ENCODE peak calls at places on chromosome 22, in ten cellular contexts. One of them, this sample, is unnamed.

GRCh38 chr22:26321469-26321913 is 107.6 kb upstream of the ASPHD2 start:
- DNase-seq in ovary: no peak
- DNase-seq in right lobe of liver: no peak
- DNase-seq in sigmoid colon: peak; percentile 82
- DNase-seq in fibroblast of mammary gland: peak; percentile 64
- DNase-seq in choroid plexus epithelial cell: no peak
- DNase-seq in thoracic aorta: no peak
- DNase-seq in RWPE2: no peak
- DNase-seq in cardiac muscle cell: no peak
- DNase-seq in kidney epithelial cell: no peak
- DNase-seq in this sample: peak; percentile 17

GRCh38 chr22:26103023-26103422 is 66.2 kb upstream of the SEZ6L start:
- DNase-seq in ovary: no peak
- DNase-seq in right lobe of liver: no peak
- DNase-seq in sigmoid colon: no peak
- DNase-seq in fibroblast of mammary gland: no peak
- DNase-seq in choroid plexus epithelial cell: no peak
- DNase-seq in thoracic aorta: no peak
- DNase-seq in RWPE2: no peak
- DNase-seq in cardiac muscle cell: no peak
- DNase-seq in kidney epithelial cell: no peak
- DNase-seq in this sample: no peak

GRCh38 chr22:31020334-31020733 is 51.3 kb downstream of the TUG1 start:
- DNase-seq in ovary: no peak
- DNase-seq in right lobe of liver: no peak
- DNase-seq in sigmoid colon: no peak
- DNase-seq in fibroblast of mammary gland: no peak
- DNase-seq in choroid plexus epithelial cell: no peak
- DNase-seq in thoracic aorta: no peak
- DNase-seq in RWPE2: no peak
- DNase-seq in cardiac muscle cell: no peak
- DNase-seq in kidney epithelial cell: no peak
- DNase-seq in this sample: no peak

GRCh38 chr22:27591060-27591459 is 210.5 kb downstream of the MN1 start:
- DNase-seq in ovary: no peak
- DNase-seq in right lobe of liver: no peak
- DNase-seq in sigmoid colon: no peak
- DNase-seq in fibroblast of mammary gland: no peak
- DNase-seq in choroid plexus epithelial cell: no peak
- DNase-seq in thoracic aorta: no peak
- DNase-seq in RWPE2: no peak
- DNase-seq in cardiac muscle cell: peak; percentile 30
- DNase-seq in kidney epithelial cell: no peak
- DNase-seq in this sample: no peak

GRCh38 chr22:30826670-30827355 is 132.1 kb downstream of the OSBP2 start:
- DNase-seq in ovary: no peak
- DNase-seq in right lobe of liver: no peak
- DNase-seq in sigmoid colon: no peak
- DNase-seq in fibroblast of mammary gland: no peak
- DNase-seq in choroid plexus epithelial cell: no peak
- DNase-seq in thoracic aorta: no peak
- DNase-seq in RWPE2: no peak
- DNase-seq in cardiac muscle cell: no peak
- DNase-seq in kidney epithelial cell: no peak
- DNase-seq in this sample: no peak

GRCh38 chr22:37054078-37054440 is 2.5 kb downstream of the KCTD17 start:
- DNase-seq in ovary: no peak
- DNase-seq in right lobe of liver: no peak
- DNase-seq in sigmoid colon: no peak
- DNase-seq in fibroblast of mammary gland: no peak
- DNase-seq in choroid plexus epithelial cell: no peak
- DNase-seq in thoracic aorta: no peak
- DNase-seq in RWPE2: no peak
- DNase-seq in cardiac muscle cell: no peak
- DNase-seq in kidney epithelial cell: no peak
- DNase-seq in this sample: no peak

GRCh38 chr22:40951795-40952602 is 821 bp downstream of the RBX1 start:
- DNase-seq in ovary: no peak
- DNase-seq in right lobe of liver: no peak
- DNase-seq in sigmoid colon: no peak
- DNase-seq in fibroblast of mammary gland: no peak
- DNase-seq in choroid plexus epithelial cell: no peak
- DNase-seq in thoracic aorta: no peak
- DNase-seq in RWPE2: no peak
- DNase-seq in cardiac muscle cell: no peak
- DNase-seq in kidney epithelial cell: no peak
- DNase-seq in this sample: no peak

GRCh38 chr22:17135153-17135760 is 14.1 kb upstream of the TMEM121B start:
- DNase-seq in ovary: no peak
- DNase-seq in right lobe of liver: no peak
- DNase-seq in sigmoid colon: peak; percentile 46
- DNase-seq in fibroblast of mammary gland: no peak
- DNase-seq in choroid plexus epithelial cell: no peak
- DNase-seq in thoracic aorta: no peak
- DNase-seq in RWPE2: no peak
- DNase-seq in cardiac muscle cell: no peak
- DNase-seq in kidney epithelial cell: no peak
- DNase-seq in this sample: no peak

GRCh38 chr22:30452861-30453260 is 19.0 kb downstream of the SEC14L3 start:
- DNase-seq in ovary: no peak
- DNase-seq in right lobe of liver: no peak
- DNase-seq in sigmoid colon: no peak
- DNase-seq in fibroblast of mammary gland: no peak
- DNase-seq in choroid plexus epithelial cell: no peak
- DNase-seq in thoracic aorta: no peak
- DNase-seq in RWPE2: no peak
- DNase-seq in cardiac muscle cell: no peak
- DNase-seq in kidney epithelial cell: no peak
- DNase-seq in this sample: no peak

DNA sequence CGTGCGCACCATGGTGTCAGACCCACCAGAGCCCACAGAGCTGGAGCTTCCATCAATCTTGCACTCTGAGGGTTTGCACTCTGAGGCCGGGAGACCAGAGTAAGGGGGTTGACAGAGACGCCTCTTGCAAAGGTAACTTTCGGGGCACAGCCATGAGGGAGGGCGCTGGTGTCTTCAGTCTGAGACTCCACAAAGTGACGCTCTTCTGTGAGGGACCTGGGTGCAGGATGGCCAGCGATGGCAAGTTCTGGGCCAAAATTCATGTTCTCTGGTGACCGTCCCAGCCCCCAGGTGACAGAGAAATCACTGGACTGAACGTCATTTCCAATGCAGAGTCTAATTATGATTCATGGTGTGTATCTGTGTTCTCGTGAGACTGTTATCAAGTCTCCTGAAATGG is 1395.2 kb downstream of the TBC1D22A start:
- DNase-seq in ovary: no peak
- DNase-seq in right lobe of liver: no peak
- DNase-seq in sigmoid colon: no peak
- DNase-seq in fibroblast of mammary gland: no peak
- DNase-seq in choroid plexus epithelial cell: no peak
- DNase-seq in thoracic aorta: no peak
- DNase-seq in RWPE2: no peak
- DNase-seq in cardiac muscle cell: no peak
- DNase-seq in kidney epithelial cell: no peak
- DNase-seq in this sample: no peak
- TF ChIP-seq CTCF in ovary: no peak
- TF ChIP-seq CTCF in right lobe of liver: no peak
- TF ChIP-seq CTCF in sigmoid colon: no peak
- TF ChIP-seq CTCF in fibroblast of mammary gland: no peak
- TF ChIP-seq CTCF in choroid plexus epithelial cell: no peak
- TF ChIP-seq CTCF in thoracic aorta: no peak
- TF ChIP-seq CTCF in RWPE2: no peak
- TF ChIP-seq CTCF in cardiac muscle cell: no peak
- TF ChIP-seq CTCF in kidney epithelial cell: no peak
- TF ChIP-seq CTCF in this sample: no peak

DNA sequence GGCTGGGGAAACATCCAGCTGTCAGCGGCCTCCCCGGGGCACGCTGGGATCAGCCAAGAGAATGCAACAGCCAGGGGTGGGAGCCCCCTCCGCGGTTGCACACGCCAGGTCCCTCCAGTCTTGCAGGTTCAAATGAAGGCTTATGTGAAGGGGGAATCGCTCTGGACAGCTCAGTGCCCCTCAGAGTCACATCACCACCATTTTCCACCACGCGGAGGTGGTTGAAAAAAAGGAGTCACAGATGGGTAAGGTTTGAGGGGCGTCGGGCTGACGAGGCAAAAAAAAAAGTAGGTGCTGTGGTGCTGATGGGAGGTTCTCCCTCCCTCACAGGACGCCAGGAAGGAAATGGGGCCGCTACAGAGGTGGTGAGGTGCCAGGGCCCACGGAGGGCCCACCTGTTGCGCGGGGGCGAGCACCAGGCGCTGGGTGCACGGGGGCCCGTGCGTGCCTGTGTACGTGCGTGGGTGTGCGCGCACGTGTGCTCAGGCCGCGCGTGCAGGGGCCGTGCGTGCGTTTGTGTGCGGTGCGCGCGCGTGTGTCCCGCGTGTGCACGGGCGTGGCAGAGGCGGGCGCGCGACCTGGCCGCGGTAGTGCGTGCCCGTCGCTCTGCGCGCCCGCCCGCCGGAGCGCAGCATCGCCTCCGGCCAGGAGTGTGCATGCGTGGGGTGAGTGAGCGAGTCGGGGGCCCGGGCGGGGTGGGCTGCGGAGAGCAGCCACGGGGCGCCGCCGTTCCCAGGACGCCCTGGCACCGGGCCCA is 3.0 kb downstream of the PDGFB start:
- DNase-seq in ovary: no peak
- DNase-seq in right lobe of liver: no peak
- DNase-seq in sigmoid colon: no peak
- DNase-seq in fibroblast of mammary gland: no peak
- DNase-seq in choroid plexus epithelial cell: no peak
- DNase-seq in thoracic aorta: no peak
- DNase-seq in RWPE2: no peak
- DNase-seq in cardiac muscle cell: no peak
- DNase-seq in kidney epithelial cell: no peak
- DNase-seq in this sample: no peak
- H3K4me3 ChIP-seq in ovary: peak overlapping the region; percentile 45
- H3K4me3 ChIP-seq in right lobe of liver: peak overlapping the region; percentile 48
- H3K4me3 ChIP-seq in sigmoid colon: no peak overlapping the region
- H3K4me3 ChIP-seq in fibroblast of mammary gland: no peak overlapping the region
- H3K4me3 ChIP-seq in choroid plexus epithelial cell: no peak overlapping the region
- H3K4me3 ChIP-seq in thoracic aorta: peak overlapping the region; percentile 72
- H3K4me3 ChIP-seq in RWPE2: peak overlapping the region; percentile 86
- H3K4me3 ChIP-seq in cardiac muscle cell: peak overlapping the region; percentile 63
- H3K4me3 ChIP-seq in kidney epithelial cell: peak overlapping the region; percentile 89
- H3K4me3 ChIP-seq in this sample: no peak overlapping the region

DNA sequence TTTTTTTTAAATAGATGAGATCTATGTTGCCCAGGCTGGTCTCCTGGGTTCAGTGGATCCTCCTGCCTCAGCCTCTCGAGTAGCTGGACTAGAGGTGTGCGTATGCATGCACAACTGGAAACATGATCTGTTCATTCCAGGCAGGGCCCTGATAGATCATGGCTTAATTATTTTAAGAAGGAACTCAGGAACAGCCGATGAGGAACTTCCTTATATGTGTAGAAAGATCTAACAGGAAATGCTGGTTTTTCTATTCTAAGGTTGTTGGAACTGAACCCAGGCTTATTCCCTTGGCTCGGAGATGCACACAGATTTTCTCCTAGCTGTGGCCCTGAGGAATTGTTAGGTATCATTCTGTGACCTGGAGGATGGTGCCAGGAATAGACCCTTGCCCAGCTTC is 32.4 kb downstream of the SPECC1L start:
- DNase-seq in ovary: no peak
- DNase-seq in right lobe of liver: no peak
- DNase-seq in sigmoid colon: no peak
- DNase-seq in fibroblast of mammary gland: no peak
- DNase-seq in choroid plexus epithelial cell: no peak
- DNase-seq in thoracic aorta: no peak
- DNase-seq in RWPE2: no peak
- DNase-seq in cardiac muscle cell: no peak
- DNase-seq in kidney epithelial cell: no peak
- DNase-seq in this sample: no peak
- TF ChIP-seq CTCF in ovary: no peak
- TF ChIP-seq CTCF in right lobe of liver: no peak
- TF ChIP-seq CTCF in sigmoid colon: no peak
- TF ChIP-seq CTCF in fibroblast of mammary gland: no peak
- TF ChIP-seq CTCF in choroid plexus epithelial cell: no peak
- TF ChIP-seq CTCF in thoracic aorta: no peak
- TF ChIP-seq CTCF in RWPE2: no peak
- TF ChIP-seq CTCF in cardiac muscle cell: no peak
- TF ChIP-seq CTCF in kidney epithelial cell: no peak
- TF ChIP-seq CTCF in this sample: no peak

GRCh38 chr22:29152381-29153138 is 53.1 kb upstream of the EMID1 start:
- DNase-seq in ovary: peak; percentile 66
- DNase-seq in right lobe of liver: no peak
- DNase-seq in sigmoid colon: peak; percentile 69
- DNase-seq in fibroblast of mammary gland: no peak
- DNase-seq in choroid plexus epithelial cell: peak; percentile 16
- DNase-seq in thoracic aorta: peak; percentile 18
- DNase-seq in RWPE2: no peak
- DNase-seq in cardiac muscle cell: peak; percentile 49
- DNase-seq in kidney epithelial cell: no peak
- DNase-seq in this sample: no peak

GRCh38 chr22:29155966-29156365 is 49.7 kb upstream of the EMID1 start:
- DNase-seq in ovary: peak; percentile 4
- DNase-seq in right lobe of liver: no peak
- DNase-seq in sigmoid colon: peak; percentile 40
- DNase-seq in fibroblast of mammary gland: no peak
- DNase-seq in choroid plexus epithelial cell: no peak
- DNase-seq in thoracic aorta: no peak
- DNase-seq in RWPE2: no peak
- DNase-seq in cardiac muscle cell: no peak
- DNase-seq in kidney epithelial cell: no peak
- DNase-seq in this sample: no peak

GRCh38 chr22:29156507-29156906 is 49.2 kb upstream of the EMID1 start:
- DNase-seq in ovary: no peak
- DNase-seq in right lobe of liver: no peak
- DNase-seq in sigmoid colon: peak; percentile 46
- DNase-seq in fibroblast of mammary gland: peak; percentile 2
- DNase-seq in choroid plexus epithelial cell: peak; percentile 55
- DNase-seq in thoracic aorta: no peak
- DNase-seq in RWPE2: no peak
- DNase-seq in cardiac muscle cell: peak; percentile 30
- DNase-seq in kidney epithelial cell: no peak
- DNase-seq in this sample: no peak

GRCh38 chr22:29152045-29152380 is 53.7 kb upstream of the EMID1 start:
- DNase-seq in ovary: no peak
- DNase-seq in right lobe of liver: no peak
- DNase-seq in sigmoid colon: no peak
- DNase-seq in fibroblast of mammary gland: no peak
- DNase-seq in choroid plexus epithelial cell: no peak
- DNase-seq in thoracic aorta: no peak
- DNase-seq in RWPE2: no peak
- DNase-seq in cardiac muscle cell: no peak
- DNase-seq in kidney epithelial cell: no peak
- DNase-seq in this sample: no peak

DNA sequence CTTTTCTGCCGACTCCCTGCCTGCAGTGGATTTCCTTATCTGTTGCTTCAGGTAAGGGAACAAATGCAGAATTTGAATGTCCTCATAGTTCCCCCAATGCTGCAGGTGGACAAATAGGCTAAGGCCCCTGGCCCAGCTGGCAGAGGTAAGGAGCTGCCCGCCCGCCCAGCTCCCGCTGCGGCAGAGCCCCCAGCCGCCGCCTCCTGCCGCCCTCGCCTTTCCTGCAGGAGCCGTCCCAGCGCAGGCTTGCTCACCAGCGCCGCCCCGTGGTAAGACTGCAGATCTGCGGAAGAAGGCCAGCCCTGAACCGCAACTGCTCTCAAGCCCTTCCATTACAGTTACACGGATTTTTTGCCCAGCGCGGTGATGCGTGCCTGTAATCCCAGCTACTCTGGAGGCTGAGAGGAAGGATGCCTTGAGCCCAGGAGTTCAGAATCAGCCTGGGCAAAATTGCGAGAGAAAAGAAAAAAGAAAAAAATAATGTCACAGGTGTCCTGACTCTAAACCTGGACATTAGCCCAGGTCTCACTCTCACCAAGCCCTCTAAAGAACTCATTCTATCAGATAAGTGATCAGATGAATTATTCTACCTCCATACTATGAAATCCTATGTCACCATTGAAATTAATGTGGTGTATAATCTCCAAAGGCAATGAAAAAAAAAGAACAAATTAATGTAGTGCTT is 51.2 kb upstream of the EMID1 start:
- DNase-seq in ovary: peak; percentile 75
- DNase-seq in right lobe of liver: peak; percentile 85
- DNase-seq in sigmoid colon: peak; percentile 85
- DNase-seq in fibroblast of mammary gland: peak; percentile 50
- DNase-seq in choroid plexus epithelial cell: peak; percentile 70
- DNase-seq in thoracic aorta: peak; percentile 25
- DNase-seq in RWPE2: no peak
- DNase-seq in cardiac muscle cell: peak; percentile 78
- DNase-seq in kidney epithelial cell: peak; percentile 10
- DNase-seq in this sample: peak; percentile 67
- H3K4me3 ChIP-seq in ovary: no peak overlapping the region
- H3K4me3 ChIP-seq in right lobe of liver: no peak overlapping the region
- H3K4me3 ChIP-seq in sigmoid colon: no peak overlapping the region
- H3K4me3 ChIP-seq in fibroblast of mammary gland: no peak overlapping the region
- H3K4me3 ChIP-seq in choroid plexus epithelial cell: no peak overlapping the region
- H3K4me3 ChIP-seq in thoracic aorta: peak overlapping the region; percentile 60
- H3K4me3 ChIP-seq in RWPE2: no peak overlapping the region
- H3K4me3 ChIP-seq in cardiac muscle cell: no peak overlapping the region
- H3K4me3 ChIP-seq in kidney epithelial cell: no peak overlapping the region
- H3K4me3 ChIP-seq in this sample: peak overlapping the region; percentile 1

This sample was measured in fibroblast of villous mesenchyme.